ENCODE peak calls at places on chromosomes 13 and 19, in ten cellular contexts. K is GM23338; S is colonic mucosa; E is cardiac muscle cell; N is fibroblast of lung; W is neuronal stem cell; X is tibial artery; U is HAP-1; J is effector memory CD4-positive, alpha-beta T cell; Z is Peyer's patch. O is an unnamed sample.

GRCh38 chr19:4971424-4971793 is 2.5 kb downstream of the KDM4B start:
- DNase-seq in K (peak; percentile 82), S (peak; percentile 76), E (no peak), N (no peak), W (no peak), X (no peak), U (peak; percentile 11), J (no peak), Z (peak; percentile 71), O (no peak)

GRCh38 chr19:46192990-46193650 is 36.4 kb upstream of the IGFL1 start:
- DNase-seq in K (no peak), S (peak; percentile 20), E (no peak), N (peak; percentile 50), W (no peak), X (no peak), U (no peak), J (no peak), Z (no peak), O (no peak)

GRCh38 chr19:3825286-3825956 is 39.2 kb upstream of the MATK start:
- DNase-seq in K (no peak), S (no peak), E (no peak), N (no peak), W (no peak), X (no peak), U (no peak), J (no peak), Z (no peak), O (no peak)

GRCh38 chr19:51090471-51090870 is 7.8 kb upstream of the KLK14 start:
- DNase-seq in K (no peak), S (no peak), E (no peak), N (no peak), W (no peak), X (no peak), U (no peak), J (no peak), Z (no peak), O (no peak)

GRCh38 chr19:3034845-3035541 is 5.9 kb upstream of the TLE2 start:
- DNase-seq in K (peak; percentile 53), S (no peak), E (peak; percentile 37), N (peak; percentile 57), W (no peak), X (peak; percentile 77), U (no peak), J (peak; percentile 23), Z (peak; percentile 66), O (peak; percentile 51)

GRCh38 chr13:66624302-66624701 is 605.8 kb downstream of the PCDH9 start:
- DNase-seq in K (no peak), S (no peak), E (no peak), N (no peak), W (no peak), X (no peak), U (no peak), J (no peak), Z (no peak), O (no peak)

GRCh38 chr13:23599083-23599925 is 29.1 kb downstream of the TNFRSF19 start:
- DNase-seq in K (peak; percentile 88), S (no peak), E (no peak), N (no peak), W (no peak), X (no peak), U (peak; percentile 45), J (no peak), Z (no peak), O (no peak)

GRCh38 chr19:16025108-16026101 is 50.9 kb upstream of the TPM4 start:
- DNase-seq in K (peak; percentile 52), S (no peak), E (no peak), N (peak; percentile 66), W (no peak), X (peak; percentile 64), U (no peak), J (no peak), Z (peak; percentile 54), O (no peak)

GRCh38 chr19:40254714-40255418 is 28.4 kb upstream of the CCNP start:
- DNase-seq in K (no peak), S (no peak), E (no peak), N (no peak), W (no peak), X (no peak), U (no peak), J (no peak), Z (no peak), O (no peak)

GRCh38 chr19:40251244-40251643 is 24.8 kb upstream of the CCNP start:
- DNase-seq in K (no peak), S (no peak), E (no peak), N (no peak), W (no peak), X (no peak), U (no peak), J (no peak), Z (no peak), O (no peak)

GRCh38 chr19:40251991-40252390 is 25.5 kb upstream of the CCNP start:
- DNase-seq in K (no peak), S (no peak), E (no peak), N (no peak), W (no peak), X (no peak), U (no peak), J (no peak), Z (no peak), O (no peak)

GRCh38 chr19:40253611-40254092 is 27.2 kb upstream of the CCNP start:
- DNase-seq in K (no peak), S (no peak), E (no peak), N (no peak), W (no peak), X (no peak), U (no peak), J (no peak), Z (no peak), O (no peak)

DNA sequence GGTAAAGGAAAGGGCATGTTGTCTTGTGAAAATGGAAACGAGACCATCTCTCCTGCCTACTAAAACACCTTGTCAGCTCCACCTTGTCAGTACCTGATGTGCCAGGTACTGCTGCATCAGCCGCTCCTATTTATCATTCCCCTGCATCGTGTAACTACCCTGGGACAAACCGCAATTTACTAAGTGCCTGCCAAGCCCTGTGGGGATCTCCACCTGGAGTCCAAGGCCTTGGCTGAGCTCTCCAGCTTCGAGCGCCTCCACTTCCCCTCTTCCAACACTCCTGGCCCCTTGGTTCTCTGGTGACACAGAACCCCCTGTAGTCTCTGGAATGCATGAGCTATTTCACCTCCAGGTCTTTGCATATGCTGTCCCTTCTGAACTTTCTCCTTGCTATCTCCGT is 25.9 kb upstream of the CCNP start:
- DNase-seq in K (peak; percentile 65), S (no peak), E (no peak), N (no peak), W (no peak), X (no peak), U (no peak), J (no peak), Z (no peak), O (no peak)
- H3K36me3 ChIP-seq in K (no peaks in the 10 kb centered on the region), S (peaks cover 6% of the 10 kb centered on the region), E (peaks cover 9% of the 10 kb centered on the region), N (peaks cover 15% of the 10 kb centered on the region), W (peaks cover 27% of the 10 kb centered on the region), X (peaks cover 43% of the 10 kb centered on the region), U (peaks cover 35% of the 10 kb centered on the region), J (peaks cover 41% of the 10 kb centered on the region), Z (no peaks in the 10 kb centered on the region), O (peaks cover 47% of the 10 kb centered on the region)

GRCh38 chr13:45447050-45447661 is 17.6 kb upstream of the COG3 start:
- DNase-seq in K (no peak), S (peak; percentile 55), E (no peak), N (no peak), W (no peak), X (no peak), U (no peak), J (no peak), Z (no peak), O (no peak)

GRCh38 chr13:45451282-45451681 is 13.5 kb upstream of the COG3 start:
- DNase-seq in K (no peak), S (no peak), E (no peak), N (no peak), W (no peak), X (no peak), U (no peak), J (no peak), Z (no peak), O (no peak)

GRCh38 chr13:45446181-45446580 is 18.6 kb upstream of the COG3 start:
- DNase-seq in K (no peak), S (no peak), E (no peak), N (peak; percentile 4), W (no peak), X (no peak), U (no peak), J (no peak), Z (no peak), O (no peak)

GRCh38 chr13:45445053-45445452 is 19.7 kb upstream of the COG3 start:
- DNase-seq in K (no peak), S (no peak), E (no peak), N (no peak), W (no peak), X (no peak), U (no peak), J (no peak), Z (no peak), O (no peak)

GRCh38 chr13:45448965-45449559 is 15.7 kb upstream of the COG3 start:
- DNase-seq in K (no peak), S (no peak), E (no peak), N (no peak), W (no peak), X (no peak), U (peak; percentile 25), J (no peak), Z (no peak), O (no peak)
- H3K4me1 ChIP-seq in K (peaks cover 7% of the 10 kb centered on the region), S (no peaks in the 10 kb centered on the region), E (no peaks in the 10 kb centered on the region), N (no peaks in the 10 kb centered on the region), W (no peaks in the 10 kb centered on the region), X (no peaks in the 10 kb centered on the region), U (no peaks in the 10 kb centered on the region), J (no peaks in the 10 kb centered on the region), Z (no peaks in the 10 kb centered on the region), O (no peaks in the 10 kb centered on the region)

DNA sequence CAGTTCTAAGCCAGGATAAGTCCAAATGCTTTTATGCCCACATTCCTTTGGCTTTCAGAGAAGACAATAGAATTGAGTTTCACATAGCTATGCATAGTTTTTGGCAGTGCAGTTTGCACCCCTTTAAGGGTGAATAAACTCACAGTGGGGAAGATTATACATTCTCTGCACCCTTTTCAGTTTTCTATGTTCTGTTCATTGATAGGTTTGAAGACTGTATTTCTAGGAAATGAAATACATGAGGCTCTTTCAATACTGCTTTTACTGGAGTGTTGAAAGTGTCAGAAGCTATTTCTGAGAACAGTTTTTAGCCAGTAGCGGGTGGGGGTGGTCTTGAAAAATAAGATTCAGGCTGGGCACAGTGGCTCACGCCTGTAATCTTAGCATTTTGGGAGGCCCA is 46.2 kb downstream of the IPO5 start:
- DNase-seq in K (no peak), S (no peak), E (no peak), N (no peak), W (no peak), X (no peak), U (peak; percentile 24), J (no peak), Z (no peak), O (no peak)
- H3K36me3 ChIP-seq in K (peaks cover 89% of the 10 kb centered on the region), S (no peaks in the 10 kb centered on the region), E (peaks cover 84% of the 10 kb centered on the region), N (peaks cover 3% of the 10 kb centered on the region), W (peaks cover 30% of the 10 kb centered on the region), X (peaks cover 77% of the 10 kb centered on the region), U (peaks cover 94% of the 10 kb centered on the region), J (peaks cover 63% of the 10 kb centered on the region), Z (no peaks in the 10 kb centered on the region), O (peaks cover 23% of the 10 kb centered on the region)

GRCh38 chr19:18274303-18274775 is at the start of gene IQCN:
- DNase-seq in K (peak; percentile 74), S (peak; percentile 84), E (no peak), N (peak; percentile 44), W (no peak), X (peak; percentile 83), U (no peak), J (peak; percentile 41), Z (peak; percentile 78), O (no peak)

GRCh38 chr19:18273566-18274302 is 518 bp downstream of the IQCN start:
- DNase-seq in K (no peak), S (no peak), E (no peak), N (no peak), W (no peak), X (no peak), U (no peak), J (no peak), Z (no peak), O (no peak)

GRCh38 chr19:18271433-18271841 is 2.8 kb downstream of the IQCN start:
- DNase-seq in K (no peak), S (no peak), E (no peak), N (no peak), W (no peak), X (no peak), U (no peak), J (no peak), Z (no peak), O (no peak)

GRCh38 chr19:18278521-18279265 is 2.7 kb downstream of the JUND start:
- DNase-seq in K (peak; percentile 43), S (peak; percentile 43), E (no peak), N (no peak), W (no peak), X (no peak), U (no peak), J (peak; percentile 42), Z (no peak), O (peak; percentile 77)

GRCh38 chr19:18274776-18275356 is 614 bp upstream of the IQCN start:
- DNase-seq in K (peak; percentile 37), S (peak; percentile 92), E (no peak), N (peak; percentile 88), W (no peak), X (peak; percentile 95), U (no peak), J (no peak), Z (peak; percentile 91), O (peak; percentile 48)
- H3K4me1 ChIP-seq in K (peaks cover 22% of the 10 kb centered on the region), S (peaks cover 21% of the 10 kb centered on the region), E (no peaks in the 10 kb centered on the region), N (peaks cover 26% of the 10 kb centered on the region), W (peaks cover 9% of the 10 kb centered on the region), X (peaks cover 32% of the 10 kb centered on the region), U (peaks cover 6% of the 10 kb centered on the region), J (peaks cover 29% of the 10 kb centered on the region), Z (peaks cover 62% of the 10 kb centered on the region), O (peaks cover 40% of the 10 kb centered on the region)

O was measured in CD8-positive, alpha-beta memory T cell.